ENCODE peak calls at places on chromosomes 3 and 15, in eight cellular contexts. G is foreskin fibroblast, I is NB4, E is NT2/D1, A is cardiac fibroblast, L is endodermal cell, X is fibroblast of lung, O is heart left ventricle. P is an unnamed sample.

GRCh38 chr3:145058483-145058882 is 1086.9 kb downstream of the DIPK2A start:
- DNase-seq in G (peak; percentile 23), I (peak; percentile 36), E (no peak), A (peak; percentile 2), L (no peak), X (peak; percentile 8), O (no peak), P (no peak)

GRCh38 chr15:64149424-64150235 is 1.9 kb upstream of the SNX22 start:
- DNase-seq in G (no peak), I (peak; percentile 60), E (peak; percentile 39), A (peak; percentile 48), L (peak; percentile 79), X (no peak), O (no peak), P (no peak)

GRCh38 chr15:67331676-67332075 is 77.1 kb downstream of the IQCH start:
- DNase-seq in G (peak; percentile 59), I (no peak), E (no peak), A (peak; percentile 21), L (no peak), X (peak; percentile 51), O (no peak), P (no peak)

GRCh38 chr3:164467027-164467426 is 611.3 kb downstream of the SI start:
- DNase-seq in G (no peak), I (no peak), E (no peak), A (no peak), L (no peak), X (no peak), O (no peak), P (no peak)

GRCh38 chr15:72889545-72889944 is 106.0 kb upstream of the ADPGK start:
- DNase-seq in G (no peak), I (no peak), E (no peak), A (no peak), L (no peak), X (no peak), O (no peak), P (no peak)

GRCh38 chr3:126101521-126101982 is 17.6 kb upstream of the SLC41A3 start:
- DNase-seq in G (no peak), I (peak; percentile 33), E (no peak), A (no peak), L (peak; percentile 25), X (no peak), O (no peak), P (no peak)

GRCh38 chr15:64507293-64507802 is 47.0 kb downstream of the ZNF609 start:
- DNase-seq in G (peak; percentile 58), I (peak; percentile 68), E (no peak), A (peak; percentile 73), L (no peak), X (peak; percentile 89), O (peak; percentile 75), P (peak; percentile 69)

GRCh38 chr15:60079210-60079609 is 75.1 kb downstream of the FOXB1 start:
- DNase-seq in G (no peak), I (no peak), E (no peak), A (peak; percentile 31), L (no peak), X (no peak), O (no peak), P (no peak)

GRCh38 chr3:16917256-16917935 is 32.6 kb downstream of the PLCL2 start:
- DNase-seq in G (peak; percentile 17), I (no peak), E (no peak), A (peak; percentile 62), L (no peak), X (no peak), O (no peak), P (no peak)

GRCh38 chr15:62549345-62549970 is 384.4 kb upstream of the C2CD4B start:
- DNase-seq in G (no peak), I (peak; percentile 20), E (peak; percentile 42), A (peak; percentile 59), L (peak; percentile 76), X (peak; percentile 48), O (no peak), P (no peak)

GRCh38 chr3:152291649-152292066 is 22.9 kb downstream of the MBNL1 start:
- DNase-seq in G (no peak), I (no peak), E (no peak), A (no peak), L (no peak), X (no peak), O (no peak), P (no peak)

GRCh38 chr15:49627407-49627877 is 6.6 kb downstream of the DTWD1 start:
- DNase-seq in G (peak; percentile 64), I (no peak), E (no peak), A (peak; percentile 91), L (no peak), X (peak; percentile 63), O (no peak), P (no peak)
- H3K4me3 ChIP-seq in G (no peak overlapping the region), I (no peak overlapping the region), E (no peak overlapping the region), A (no peak overlapping the region), L (no peak overlapping the region), X (no peak overlapping the region), O (no peak overlapping the region), P (no peak overlapping the region)

DNA sequence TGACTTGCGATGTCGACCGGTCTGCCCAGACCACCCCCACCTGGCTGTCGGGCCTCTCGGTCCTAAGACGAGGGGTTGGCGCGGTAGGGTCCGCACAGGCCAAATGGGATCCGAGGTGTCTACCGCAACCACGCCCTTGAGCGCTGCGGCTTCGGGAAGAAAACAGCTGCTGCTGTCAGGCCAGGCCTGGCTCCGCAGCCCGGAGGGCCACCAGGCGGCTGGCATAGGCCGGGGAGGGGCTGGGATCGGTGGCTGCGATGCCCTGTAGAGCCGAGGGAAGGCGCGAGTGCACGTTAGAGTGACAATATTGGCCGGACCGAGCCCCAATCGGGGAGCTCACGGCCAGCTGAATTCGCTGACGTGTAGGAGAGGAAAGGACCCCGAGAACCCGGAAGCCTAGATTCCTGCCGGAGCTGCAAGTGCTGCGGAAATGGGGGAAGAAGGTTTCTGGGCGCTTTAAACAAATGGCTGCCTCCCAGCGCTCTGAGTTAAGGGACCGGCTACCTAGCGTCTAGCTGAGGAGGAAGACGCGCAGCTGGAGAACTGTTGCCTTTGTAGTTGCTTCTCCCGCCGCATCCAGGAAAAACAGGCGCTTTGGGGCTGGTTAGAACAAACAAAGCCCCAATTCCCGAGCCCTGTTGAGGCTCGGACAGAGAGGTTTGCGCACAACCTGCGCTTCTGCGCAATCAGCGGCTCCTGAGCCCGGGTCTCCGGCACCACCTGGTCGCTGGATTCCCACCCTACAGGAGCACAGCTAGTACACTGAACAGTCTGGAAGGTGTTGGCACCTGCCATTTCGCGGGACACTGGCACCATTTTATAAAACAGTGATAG is 14.0 kb downstream of the ZIC4 start:
- DNase-seq in G (peak; percentile 29), I (no peak), E (no peak), A (no peak), L (peak; percentile 95), X (no peak), O (no peak), P (peak; percentile 15)
- H3K4me3 ChIP-seq in G (peak overlapping the region; percentile 62), I (no peak overlapping the region), E (peak overlapping the region; percentile 31), A (peak overlapping the region; percentile 21), L (peak overlapping the region; percentile 73), X (peak overlapping the region; percentile 29), O (peak overlapping the region; percentile 25), P (peak overlapping the region; percentile 51)

GRCh38 chr15:70585707-70586034 is 177.7 kb downstream of the UACA start:
- DNase-seq in G (no peak), I (peak; percentile 79), E (no peak), A (no peak), L (no peak), X (no peak), O (no peak), P (no peak)

GRCh38 chr15:70589221-70589620 is 174.1 kb downstream of the UACA start:
- DNase-seq in G (peak; percentile 48), I (peak; percentile 97), E (no peak), A (peak; percentile 54), L (peak; percentile 19), X (peak; percentile 55), O (no peak), P (peak; percentile 92)

GRCh38 chr15:70586241-70586640 is 177.1 kb downstream of the UACA start:
- DNase-seq in G (no peak), I (peak; percentile 27), E (no peak), A (no peak), L (peak; percentile 40), X (no peak), O (no peak), P (no peak)

GRCh38 chr15:70587896-70588567 is 175.3 kb downstream of the UACA start:
- DNase-seq in G (no peak), I (peak; percentile 93), E (no peak), A (no peak), L (peak; percentile 34), X (no peak), O (no peak), P (no peak)

DNA sequence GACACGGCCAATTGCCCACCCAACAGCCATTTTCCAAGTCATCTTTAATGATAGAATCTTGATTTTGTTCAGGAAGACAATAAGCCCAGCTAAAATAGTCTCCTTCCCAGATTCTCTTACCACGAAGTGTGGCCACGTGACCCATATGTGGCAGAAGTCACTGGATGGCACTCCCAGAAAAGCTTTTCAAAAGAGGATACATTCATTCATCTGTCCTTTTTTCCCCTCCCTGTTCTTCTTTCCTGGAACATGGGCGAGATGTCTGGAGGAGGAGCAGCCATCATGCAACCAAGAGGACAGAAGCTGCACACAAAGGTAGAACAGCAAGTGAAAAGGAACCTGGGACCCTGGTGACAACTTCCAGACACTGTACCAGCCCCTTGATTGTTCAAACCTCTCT is 174.7 kb downstream of the UACA start:
- DNase-seq in G (no peak), I (no peak), E (no peak), A (no peak), L (peak; percentile 18), X (no peak), O (no peak), P (no peak)
- H3K4me3 ChIP-seq in G (no peak overlapping the region), I (peak overlapping the region; percentile 46), E (no peak overlapping the region), A (no peak overlapping the region), L (no peak overlapping the region), X (no peak overlapping the region), O (no peak overlapping the region), P (no peak overlapping the region)

GRCh38 chr3:147412917-147413711 is 3.9 kb downstream of the ZIC1 start:
- DNase-seq in G (no peak), I (no peak), E (no peak), A (no peak), L (peak; percentile 82), X (no peak), O (no peak), P (no peak)

GRCh38 chr3:147411235-147411607 is 2.1 kb downstream of the ZIC1 start:
- DNase-seq in G (no peak), I (no peak), E (no peak), A (no peak), L (peak; percentile 75), X (peak; percentile 59), O (no peak), P (no peak)

GRCh38 chr3:147412491-147412916 is 3.3 kb downstream of the ZIC1 start:
- DNase-seq in G (no peak), I (no peak), E (no peak), A (no peak), L (no peak), X (no peak), O (no peak), P (no peak)

GRCh38 chr3:147410518-147411234 is 1.5 kb downstream of the ZIC1 start:
- DNase-seq in G (peak; percentile 34), I (peak; percentile 2), E (no peak), A (no peak), L (peak; percentile 85), X (no peak), O (no peak), P (peak; percentile 33)

DNA sequence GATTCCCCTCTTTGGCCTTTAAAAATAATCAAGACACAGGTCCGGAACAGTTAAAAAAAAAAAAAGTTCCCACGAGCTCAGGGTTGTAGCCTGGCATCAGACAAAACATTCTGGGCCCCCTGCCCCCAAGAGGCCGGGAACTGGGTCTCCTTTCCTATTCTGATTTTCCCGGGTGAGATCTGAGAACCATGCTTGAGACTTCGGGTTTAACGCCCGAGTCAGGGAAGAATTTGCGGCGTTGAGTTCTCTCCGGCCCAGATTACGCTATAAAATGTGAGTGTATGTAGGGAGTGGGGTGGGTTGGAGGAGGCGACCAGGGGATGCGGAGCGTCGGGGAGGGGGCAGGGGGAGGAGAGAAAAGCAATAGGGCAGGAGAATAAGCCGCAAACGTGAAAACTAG is 2.6 kb downstream of the ZIC1 start:
- DNase-seq in G (no peak), I (no peak), E (no peak), A (no peak), L (peak; percentile 55), X (no peak), O (no peak), P (no peak)
- H3K4me3 ChIP-seq in G (peak overlapping the region; percentile 50), I (no peak overlapping the region), E (no peak overlapping the region), A (no peak overlapping the region), L (peak overlapping the region; percentile 28), X (no peak overlapping the region), O (no peak overlapping the region), P (peak overlapping the region; percentile 53)

P was measured in skeletal muscle cell.